ENCODE peak calls at places on chromosome 20, in seven cellular contexts. Q, L, V, Y, A, U and D are unnamed samples.
A peak's percentile ranks its signal among the peaks of the same experiment; 100 is the strongest.

GRCh38 chr20:63574156-63574828 is at the start of gene HELZ2:
- DNase-seq in Q (peak; percentile 88), L (peak; percentile 16), V (peak; percentile 83), Y (no peak), A (peak; percentile 53), U (peak; percentile 72), D (peak; percentile 65)

GRCh38 chr20:969868-970267 is 32.2 kb downstream of the RSPO4 start:
- DNase-seq in Q (no peak), L (no peak), V (no peak), Y (no peak), A (no peak), U (no peak), D (no peak)

GRCh38 chr20:42378826-42379225 is 760.6 kb upstream of the CHD6 start:
- DNase-seq in Q (no peak), L (no peak), V (no peak), Y (no peak), A (no peak), U (no peak), D (no peak)

GRCh38 chr20:63177134-63177784 is 38.7 kb downstream of the YTHDF1 start:
- DNase-seq in Q (no peak), L (no peak), V (no peak), Y (no peak), A (no peak), U (no peak), D (no peak)

GRCh38 chr20:9966966-9967365 is 67.8 kb upstream of the ANKEF1 start:
- DNase-seq in Q (no peak), L (no peak), V (no peak), Y (no peak), A (peak; percentile 13), U (no peak), D (no peak)

GRCh38 chr20:20343886-20344381 is 24.0 kb upstream of the INSM1 start:
- DNase-seq in Q (no peak), L (no peak), V (no peak), Y (no peak), A (no peak), U (no peak), D (no peak)

GRCh38 chr20:1994627-1995026 is 769 bp upstream of the PDYN start:
- DNase-seq in Q (no peak), L (no peak), V (no peak), Y (no peak), A (no peak), U (no peak), D (no peak)

GRCh38 chr20:7692478-7692877 is 247.8 kb downstream of the HAO1 start:
- DNase-seq in Q (no peak), L (no peak), V (no peak), Y (no peak), A (no peak), U (no peak), D (no peak)

GRCh38 chr20:14838663-14839650 is 501.5 kb upstream of the FLRT3 start:
- DNase-seq in Q (no peak), L (no peak), V (no peak), Y (no peak), A (no peak), U (peak; percentile 36), D (no peak)

GRCh38 chr20:19794941-19795340 is 36.9 kb downstream of the RIN2 start:
- DNase-seq in Q (no peak), L (no peak), V (no peak), Y (no peak), A (no peak), U (no peak), D (no peak)

GRCh38 chr20:59813948-59814834 is 119.2 kb downstream of the SYCP2 start:
- DNase-seq in Q (no peak), L (no peak), V (no peak), Y (no peak), A (no peak), U (no peak), D (no peak)

GRCh38 chr20:45051497-45052060 is 49.3 kb downstream of the KCNS1 start:
- DNase-seq in Q (no peak), L (no peak), V (no peak), Y (no peak), A (no peak), U (no peak), D (no peak)

GRCh38 chr20:62606551-62607201 is 35.6 kb upstream of the SLCO4A1 start:
- DNase-seq in Q (peak; percentile 28), L (no peak), V (no peak), Y (no peak), A (no peak), U (no peak), D (no peak)

GRCh38 chr20:6940052-6940451 is 172.6 kb downstream of the BMP2 start:
- DNase-seq in Q (no peak), L (no peak), V (no peak), Y (peak; percentile 10), A (peak; percentile 69), U (no peak), D (no peak)

GRCh38 chr20:37503256-37503927 is 17.7 kb upstream of the NNAT start:
- DNase-seq in Q (no peak), L (no peak), V (no peak), Y (no peak), A (no peak), U (no peak), D (no peak)

GRCh38 chr20:36097751-36098151 is 56.8 kb upstream of the EPB41L1 start:
- DNase-seq in Q (peak; percentile 40), L (no peak), V (no peak), Y (peak; percentile 68), A (no peak), U (no peak), D (no peak)

GRCh38 chr20:1163105-1163504 is 21.7 kb downstream of the TMEM74B start:
- DNase-seq in Q (no peak), L (no peak), V (no peak), Y (no peak), A (no peak), U (no peak), D (no peak)

GRCh38 chr20:10953437-10953836 is 279.6 kb upstream of the JAG1 start:
- DNase-seq in Q (no peak), L (no peak), V (no peak), Y (no peak), A (no peak), U (no peak), D (no peak)

GRCh38 chr20:2816583-2817340 is 598 bp downstream of the TMEM239 start:
- DNase-seq in Q (no peak), L (no peak), V (peak; percentile 38), Y (no peak), A (no peak), U (no peak), D (no peak)

GRCh38 chr20:59006864-59007757 is at the start of gene CTSZ:
- DNase-seq in Q (peak; percentile 88), L (no peak), V (peak; percentile 91), Y (no peak), A (no peak), U (no peak), D (no peak)

GRCh38 chr20:63135411-63135810 is 80.5 kb downstream of the YTHDF1 start:
- DNase-seq in Q (no peak), L (no peak), V (peak; percentile 34), Y (no peak), A (no peak), U (no peak), D (no peak)

GRCh38 chr20:3781153-3781910 is at the start of gene SPEF1:
- DNase-seq in Q (peak; percentile 79), L (peak; percentile 92), V (peak; percentile 89), Y (peak; percentile 84), A (peak; percentile 98), U (peak; percentile 76), D (peak; percentile 82)

GRCh38 chr20:20410678-20411077 is 42.8 kb downstream of the INSM1 start:
- DNase-seq in Q (peak; percentile 57), L (no peak), V (peak; percentile 18), Y (peak; percentile 17), A (no peak), U (no peak), D (no peak)

GRCh38 chr20:57880155-57880648 is 170.4 kb upstream of the PMEPA1 start:
- DNase-seq in Q (no peak), L (no peak), V (no peak), Y (no peak), A (no peak), U (no peak), D (no peak)

GRCh38 chr20:25336561-25337422 is 53.8 kb downstream of the ABHD12 start:
- DNase-seq in Q (no peak), L (no peak), V (peak; percentile 14), Y (peak; percentile 38), A (peak; percentile 82), U (peak; percentile 80), D (peak; percentile 72)

GRCh38 chr20:52457826-52458225 is 266.2 kb upstream of the ZFP64 start:
- DNase-seq in Q (no peak), L (no peak), V (no peak), Y (no peak), A (no peak), U (no peak), D (no peak)

GRCh38 chr20:23106271-23106851 is 20.2 kb upstream of the CD93 start:
- DNase-seq in Q (no peak), L (no peak), V (no peak), Y (no peak), A (no peak), U (no peak), D (no peak)
- TF ChIP-seq POLR2AphosphoS5 in Q (peak; percentile 26), L (no peak), V (no peak), Y (no peak), A (no peak), U (peak; percentile 33), D (peak; percentile 28)

DNA sequence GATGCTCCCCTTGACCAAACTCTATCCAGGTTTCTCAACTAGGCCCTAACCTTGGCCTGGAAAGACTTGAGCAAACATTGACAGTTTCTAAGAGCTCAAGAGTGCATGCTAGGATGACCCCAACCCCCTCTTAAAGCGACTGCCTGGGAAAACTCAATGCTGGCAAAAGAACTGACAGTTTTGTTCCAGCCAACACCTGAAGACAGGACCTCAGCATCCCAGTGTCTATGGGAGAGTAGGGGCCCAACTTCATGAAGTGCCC is 119.9 kb downstream of the ZMYND8 start:
- DNase-seq in Q (no peak), L (no peak), V (no peak), Y (no peak), A (no peak), U (no peak), D (no peak)
- H3K27ac ChIP-seq in Q (no peak overlapping the region), L (no peak overlapping the region), V (no peak overlapping the region), Y (no peak overlapping the region), A (peak overlapping the region; percentile 7), U (no peak overlapping the region), D (no peak overlapping the region)

DNA sequence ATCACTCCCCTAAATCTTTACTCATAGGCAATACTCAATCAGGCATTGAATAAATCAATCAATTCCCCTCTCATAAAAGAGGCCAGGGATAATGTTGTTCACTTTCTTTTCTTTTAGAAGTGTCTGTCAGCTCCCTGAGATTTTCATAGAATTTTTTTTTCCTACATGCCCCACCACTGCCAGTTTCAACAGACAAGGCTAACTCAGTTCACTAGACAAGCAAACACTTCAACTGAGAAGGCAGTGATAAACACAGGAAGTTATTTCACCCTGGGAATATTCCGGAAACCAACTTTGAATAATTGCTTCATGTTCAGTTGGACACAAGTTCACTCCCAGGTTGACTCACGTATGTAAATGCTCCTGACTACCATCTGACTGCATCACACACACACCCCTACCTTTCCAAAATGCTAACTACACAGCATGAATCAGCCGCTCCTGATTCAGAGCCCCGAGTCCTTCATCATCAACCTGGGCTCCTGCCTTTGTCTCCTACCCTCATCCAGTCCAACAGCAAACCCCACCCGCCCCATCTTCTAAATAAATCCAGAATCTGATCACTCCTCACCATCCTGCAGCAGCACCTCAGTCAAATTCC is 143.9 kb downstream of the BCAS1 start:
- DNase-seq in Q (peak; percentile 52), L (no peak), V (peak; percentile 25), Y (no peak), A (peak; percentile 98), U (no peak), D (no peak)
- TF ChIP-seq POLR2A in Q (peak; percentile 21), L (no peak), V (no peak), Y (no peak), A (peak; percentile 25), U (peak; percentile 28), D (no peak)

GRCh38 chr20:61525781-61526431 is 273.8 kb downstream of the CDH4 start:
- DNase-seq in Q (no peak), L (no peak), V (peak; percentile 92), Y (no peak), A (no peak), U (no peak), D (no peak)
- TF ChIP-seq POLR2AphosphoS5 in Q (no peak), L (no peak), V (peak; percentile 70), Y (no peak), A (no peak), U (no peak), D (no peak)